ENCODE peak calls at places on chromosomes 16 and 17, in six cellular contexts. B is IMR-90, J is H9, T is neuronal stem cell, M is H1, Y is trophoblast cell. I is an unnamed sample.

GRCh38 chr16:86892509-86892908 is 314.2 kb downstream of the FOXL1 start:
- DNase-seq in B (peak; percentile 59), J (no peak), T (no peak), M (no peak), Y (no peak), I (no peak)

GRCh38 chr17:4161179-4161559 is 18.2 kb downstream of the CYB5D2 start:
- DNase-seq in B (peak; percentile 93), J (peak; percentile 71), T (no peak), M (peak; percentile 50), Y (peak; percentile 98), I (peak; percentile 94)

GRCh38 chr16:78290498-78291271 is 191.2 kb downstream of the WWOX start:
- DNase-seq in B (no peak), J (no peak), T (no peak), M (no peak), Y (no peak), I (no peak)

GRCh38 chr16:31696968-31697743 is 169.5 kb downstream of the AHSP start:
- DNase-seq in B (peak; percentile 53), J (no peak), T (no peak), M (no peak), Y (peak; percentile 61), I (peak; percentile 41)

GRCh38 chr17:550776-551175 is 163.9 kb downstream of the VPS53 start:
- DNase-seq in B (peak; percentile 24), J (no peak), T (no peak), M (no peak), Y (no peak), I (peak; percentile 37)

GRCh38 chr17:80969030-80969673 is 22.5 kb upstream of the CHMP6 start:
- DNase-seq in B (no peak), J (no peak), T (no peak), M (no peak), Y (no peak), I (no peak)

GRCh38 chr17:42526031-42526444 is 10.0 kb upstream of the NAGLU start:
- DNase-seq in B (peak; percentile 66), J (no peak), T (no peak), M (no peak), Y (no peak), I (peak; percentile 47)

GRCh38 chr17:16593356-16594102 is 24.5 kb upstream of the ZNF287 start:
- DNase-seq in B (peak; percentile 22), J (no peak), T (no peak), M (no peak), Y (peak; percentile 62), I (peak; percentile 17)

GRCh38 chr17:77512062-77512946 is 371.5 kb downstream of the SEC14L1 start:
- DNase-seq in B (no peak), J (no peak), T (no peak), M (no peak), Y (no peak), I (no peak)

GRCh38 chr17:62587554-62587953 is 39.9 kb upstream of the MRC2 start:
- DNase-seq in B (no peak), J (no peak), T (no peak), M (no peak), Y (no peak), I (no peak)

GRCh38 chr17:2898255-2898926 is 102.2 kb downstream of the RAP1GAP2 start:
- DNase-seq in B (no peak), J (peak; percentile 45), T (no peak), M (no peak), Y (no peak), I (no peak)

GRCh38 chr17:4743216-4743615 is 3.5 kb upstream of the CXCL16 start:
- DNase-seq in B (no peak), J (no peak), T (no peak), M (no peak), Y (no peak), I (no peak)

GRCh38 chr17:944266-944665 is 35.3 kb downstream of the NXN start:
- DNase-seq in B (no peak), J (no peak), T (no peak), M (no peak), Y (no peak), I (no peak)

GRCh38 chr17:22717211-22717610 is 1024.9 kb downstream of the KCNJ18 start:
- DNase-seq in B (no peak), J (no peak), T (no peak), M (no peak), Y (no peak), I (no peak)
- H3K9me3 ChIP-seq in B (peaks cover 24% of the 10 kb centered on the region), J (peaks cover 76% of the 10 kb centered on the region), T (peaks cover 28% of the 10 kb centered on the region), M (peaks cover 59% of the 10 kb centered on the region), Y (peaks cover 40% of the 10 kb centered on the region), I (peaks cover 18% of the 10 kb centered on the region)

DNA sequence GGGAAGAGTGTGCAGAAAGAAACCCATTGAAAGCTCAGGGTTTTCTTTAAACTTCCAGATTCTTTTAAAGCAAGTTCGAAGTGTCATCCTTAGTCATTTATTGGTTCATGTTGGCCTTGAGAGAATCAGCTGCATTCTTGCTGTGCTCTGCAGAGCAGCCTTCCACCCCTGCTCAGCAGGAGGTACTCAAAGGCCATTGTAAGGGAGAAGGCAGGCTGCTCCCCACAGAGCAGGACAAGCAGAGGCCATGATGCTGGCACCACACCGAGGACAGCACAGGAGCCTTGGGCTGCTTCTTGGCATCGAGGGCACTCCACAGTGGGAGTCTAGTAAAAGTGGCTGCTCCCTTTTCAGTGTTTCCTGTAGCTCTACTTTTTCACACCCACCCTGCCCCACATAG is 29.6 kb downstream of the NMT1 start:
- DNase-seq in B (peak; percentile 37), J (no peak), T (no peak), M (no peak), Y (no peak), I (no peak)
- H4K8ac ChIP-seq in B (no peak overlapping the region), J (no peak overlapping the region), T (no peak overlapping the region), M (no peak overlapping the region), Y (no peak overlapping the region), I (peak overlapping the region; percentile 66)

GRCh38 chr17:28395426-28395825 is 10.6 kb downstream of the SLC46A1 start:
- DNase-seq in B (no peak), J (no peak), T (no peak), M (no peak), Y (no peak), I (no peak)
- H3K4ac ChIP-seq in B (no peak overlapping the region), J (no peak overlapping the region), T (no peak overlapping the region), M (no peak overlapping the region), Y (no peak overlapping the region), I (no peak overlapping the region)

DNA sequence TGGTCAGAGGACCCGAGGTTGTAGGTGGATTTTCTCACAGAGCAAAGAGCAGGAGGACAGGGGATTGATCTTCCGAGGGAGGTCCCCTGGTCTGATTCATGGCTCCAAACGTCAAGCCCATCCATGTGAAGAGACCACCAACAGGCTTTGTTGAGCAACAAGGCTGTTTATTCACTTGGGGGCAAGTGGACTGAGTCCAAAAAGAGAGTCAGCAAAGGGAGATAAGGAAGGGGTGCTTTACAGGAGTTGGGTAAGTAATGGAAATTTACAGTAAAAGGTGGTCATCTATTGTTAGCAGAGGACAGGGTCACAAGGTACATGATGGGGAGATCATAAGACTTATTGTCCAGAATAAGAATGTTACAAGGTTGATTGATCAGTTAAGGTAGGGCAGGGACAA is 2285.8 kb downstream of the TP53TG3F start:
- DNase-seq in B (no peak), J (no peak), T (no peak), M (no peak), Y (no peak), I (no peak)
- H3K9me3 ChIP-seq in B (peaks cover 25% of the 10 kb centered on the region), J (peaks cover 99% of the 10 kb centered on the region), T (peaks cover 39% of the 10 kb centered on the region), M (peaks cover 64% of the 10 kb centered on the region), Y (peaks cover 66% of the 10 kb centered on the region), I (no peaks in the 10 kb centered on the region)

GRCh38 chr17:82273327-82274133 is at the start of gene CSNK1D:
- DNase-seq in B (peak; percentile 74), J (peak; percentile 95), T (peak; percentile 93), M (no peak), Y (peak; percentile 91), I (peak; percentile 90)
- H4K8ac ChIP-seq in B (peak within 1 kb of the TSS; percentile 85), J (no peak within 1 kb of the TSS), T (no peak within 1 kb of the TSS), M (peak within 1 kb of the TSS; percentile 99), Y (peak within 1 kb of the TSS; percentile 97), I (peak within 1 kb of the TSS; percentile 92)

DNA sequence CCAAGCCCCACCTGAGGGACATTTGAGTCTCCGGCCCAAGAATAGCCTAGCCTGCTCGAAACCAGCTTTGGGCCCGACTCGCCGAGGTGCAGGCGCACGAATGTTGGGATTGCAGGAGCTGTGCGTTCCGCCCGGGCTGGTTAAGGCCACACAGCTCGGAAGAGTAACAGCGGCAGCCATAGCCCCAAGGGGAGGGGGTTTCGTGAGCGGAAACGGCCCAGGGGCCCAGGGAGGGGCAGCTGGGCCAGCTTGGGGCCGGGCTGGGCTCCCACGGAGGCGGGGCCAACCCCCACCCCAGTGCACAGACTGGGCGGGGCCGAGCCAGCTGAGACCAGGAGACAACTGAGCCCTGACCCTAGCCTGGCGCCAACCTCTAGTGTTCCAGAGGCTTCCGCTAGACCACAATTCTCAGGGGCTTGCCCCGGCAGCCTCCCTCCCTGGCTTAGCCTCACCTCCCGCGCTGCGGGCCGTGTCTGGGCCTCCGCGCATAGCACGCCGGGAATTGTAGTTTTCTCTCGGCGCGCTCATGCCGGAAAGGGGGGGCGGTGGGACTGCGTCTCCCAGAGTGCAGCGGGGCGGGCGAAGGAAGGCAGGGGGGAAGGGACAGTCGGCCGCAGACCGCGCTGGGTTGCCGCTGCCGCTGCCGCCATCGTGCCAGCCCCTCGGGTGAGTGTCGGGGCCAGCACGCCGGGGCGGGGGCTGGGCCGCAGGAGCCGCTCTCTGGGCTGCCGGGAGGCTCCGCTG is at the start of gene NUTF2:
- DNase-seq in B (peak; percentile 85), J (peak; percentile 99), T (peak; percentile 99), M (peak; percentile 92), Y (peak; percentile 97), I (peak; percentile 96)
- H3K4ac ChIP-seq in B (peak within 1 kb of the TSS; percentile 92), J (no peak within 1 kb of the TSS), T (no peak within 1 kb of the TSS), M (peak within 1 kb of the TSS; percentile 87), Y (peak within 1 kb of the TSS; percentile 93), I (peak within 1 kb of the TSS; percentile 99)

DNA sequence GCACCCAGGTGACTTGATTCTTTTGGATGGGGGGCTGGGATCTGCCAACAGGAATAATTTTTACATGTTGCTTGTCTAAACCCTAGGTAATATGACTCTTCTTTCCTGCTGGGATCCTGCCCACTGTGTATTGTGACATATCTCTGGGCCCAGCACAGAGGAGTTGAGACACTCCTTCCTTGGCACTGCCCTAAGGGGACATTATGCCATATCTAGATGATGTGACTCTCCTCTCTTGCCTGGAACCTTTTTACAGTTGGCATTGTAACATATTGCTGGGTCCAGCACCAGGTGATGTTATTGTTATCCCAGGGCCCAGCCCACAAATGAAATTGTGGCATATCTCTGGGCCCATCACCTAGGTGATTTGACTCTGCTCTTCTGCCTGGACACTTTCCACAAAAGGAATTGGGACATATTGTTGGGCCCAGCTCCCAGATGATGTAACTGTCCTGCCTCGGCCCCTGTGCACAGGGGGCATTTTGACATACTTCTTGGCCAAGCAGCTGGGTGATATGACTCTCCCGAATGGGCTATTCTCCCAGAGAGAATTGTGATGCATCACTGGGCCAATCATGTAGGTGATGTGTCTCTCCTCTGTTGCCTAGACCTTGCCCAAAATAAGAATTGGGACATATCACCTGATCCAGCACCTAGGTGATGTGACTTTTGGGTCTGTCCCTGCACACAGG is 1837.7 kb downstream of the TP53TG3F start:
- DNase-seq in B (no peak), J (no peak), T (no peak), M (no peak), Y (no peak), I (no peak)
- H3K9me3 ChIP-seq in B (peaks cover 21% of the 10 kb centered on the region), J (peaks cover 84% of the 10 kb centered on the region), T (peaks cover 30% of the 10 kb centered on the region), M (peaks cover 57% of the 10 kb centered on the region), Y (peaks cover 29% of the 10 kb centered on the region), I (peaks cover 3% of the 10 kb centered on the region)

GRCh38 chr16:23607740-23608139 is 11.6 kb upstream of the NDUFAB1 start:
- DNase-seq in B (peak; percentile 47), J (no peak), T (no peak), M (no peak), Y (no peak), I (no peak)
- H4K8ac ChIP-seq in B (no peak overlapping the region), J (no peak overlapping the region), T (no peak overlapping the region), M (no peak overlapping the region), Y (no peak overlapping the region), I (peak overlapping the region; percentile 69)